ENCODE peak calls at places on chromosomes 4 and X, in six cellular contexts. A, E, K, W, Z and Q are unnamed samples.

GRCh38 chr4:137394000-137394399 is 138.3 kb downstream of the PCDH18 start:
- DNase-seq in A (no peak), E (no peak), K (no peak), W (no peak), Z (no peak), Q (no peak)

GRCh38 chrX:107726809-107727534 is 48.6 kb downstream of the TSC22D3 start:
- DNase-seq in A (no peak), E (no peak), K (no peak), W (no peak), Z (no peak), Q (no peak)

GRCh38 chrX:40009462-40009851 is 88.3 kb downstream of the BCOR start:
- DNase-seq in A (no peak), E (no peak), K (no peak), W (no peak), Z (no peak), Q (no peak)

GRCh38 chr4:125338814-125339213 is 24.1 kb downstream of the FAT4 start:
- DNase-seq in A (no peak), E (no peak), K (no peak), W (no peak), Z (no peak), Q (no peak)

GRCh38 chrX:51395807-51396728 is 63.4 kb downstream of the NUDT10 start:
- DNase-seq in A (peak; percentile 81), E (no peak), K (no peak), W (peak; percentile 22), Z (no peak), Q (peak; percentile 32)

GRCh38 chr4:87270144-87270543 is 49.7 kb upstream of the KLHL8 start:
- DNase-seq in A (no peak), E (peak; percentile 63), K (no peak), W (no peak), Z (no peak), Q (no peak)

GRCh38 chrX:154051210-154051810 is 31.6 kb upstream of the IRAK1 start:
- DNase-seq in A (no peak), E (peak; percentile 72), K (peak; percentile 81), W (peak; percentile 83), Z (peak; percentile 33), Q (peak; percentile 24)

GRCh38 chrX:1452497-1453389 is at the start of gene ASMTL:
- DNase-seq in A (peak; percentile 100), E (peak; percentile 98), K (peak; percentile 100), W (peak; percentile 100), Z (peak; percentile 99), Q (peak; percentile 100)

GRCh38 chr4:183797041-183797444 is 108.1 kb upstream of the STOX2 start:
- DNase-seq in A (peak; percentile 79), E (peak; percentile 11), K (peak; percentile 48), W (no peak), Z (peak; percentile 35), Q (no peak)

GRCh38 chr4:158949094-158949493 is 153.8 kb upstream of the RAPGEF2 start:
- DNase-seq in A (no peak), E (peak; percentile 38), K (no peak), W (no peak), Z (no peak), Q (no peak)

GRCh38 chrX:139902559-139902958 is 30.3 kb downstream of the ATP11C start:
- DNase-seq in A (no peak), E (no peak), K (no peak), W (no peak), Z (no peak), Q (no peak)

GRCh38 chr4:183960912-183961569 is 55.9 kb downstream of the STOX2 start:
- DNase-seq in A (no peak), E (no peak), K (peak; percentile 25), W (no peak), Z (no peak), Q (no peak)

GRCh38 chrX:94743478-94743877 is 1069.5 kb downstream of the FAM133A start:
- DNase-seq in A (no peak), E (no peak), K (no peak), W (no peak), Z (no peak), Q (no peak)

GRCh38 chrX:151088221-151088620 is 88.2 kb upstream of the GPR50 start:
- DNase-seq in A (no peak), E (no peak), K (no peak), W (no peak), Z (no peak), Q (no peak)

GRCh38 chrX:139851730-139852129 is 81.1 kb downstream of the ATP11C start:
- DNase-seq in A (no peak), E (no peak), K (no peak), W (no peak), Z (no peak), Q (no peak)

GRCh38 chr4:7815981-7816380 is 123.7 kb downstream of the AFAP1 start:
- DNase-seq in A (no peak), E (no peak), K (no peak), W (no peak), Z (no peak), Q (no peak)

GRCh38 chrX:153638041-153638371 is 9.0 kb upstream of the DUSP9 start:
- DNase-seq in A (peak; percentile 64), E (no peak), K (no peak), W (no peak), Z (no peak), Q (no peak)

GRCh38 chr4:147327322-147327721 is 153.6 kb upstream of the EDNRA start:
- DNase-seq in A (no peak), E (no peak), K (no peak), W (no peak), Z (no peak), Q (no peak)

GRCh38 chr4:147326581-147326980 is 154.3 kb upstream of the EDNRA start:
- DNase-seq in A (no peak), E (peak; percentile 35), K (no peak), W (no peak), Z (no peak), Q (no peak)

GRCh38 chr4:147328189-147328588 is 152.7 kb upstream of the EDNRA start:
- DNase-seq in A (no peak), E (no peak), K (no peak), W (no peak), Z (no peak), Q (no peak)

GRCh38 chr4:147328756-147329446 is 152.0 kb upstream of the EDNRA start:
- DNase-seq in A (no peak), E (no peak), K (no peak), W (no peak), Z (no peak), Q (no peak)

DNA sequence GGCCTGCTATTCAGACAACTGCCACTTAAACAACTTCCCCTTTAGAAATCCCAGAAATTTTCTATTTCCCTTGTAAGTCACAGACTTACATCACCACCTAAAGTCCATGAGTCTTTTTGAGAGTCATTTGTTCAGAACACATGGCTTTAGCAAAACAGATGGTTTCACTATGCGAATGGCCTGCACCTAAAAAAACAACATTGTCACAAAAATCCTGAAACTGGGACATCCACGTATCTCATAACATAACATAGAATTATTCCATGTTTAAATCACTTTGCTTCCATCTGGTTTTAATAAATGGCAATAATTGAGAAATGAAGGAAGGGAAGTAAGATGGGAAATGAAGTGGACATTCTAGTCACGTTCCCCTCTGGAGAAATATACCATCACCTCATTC is 155.3 kb upstream of the EDNRA start:
- DNase-seq in A (no peak), E (no peak), K (no peak), W (no peak), Z (no peak), Q (no peak)
- TF ChIP-seq CTCF in A (no peak), E (no peak), K (no peak), W (no peak), Z (no peak), Q (no peak)

GRCh38 chr4:189802884-189803283 is 137.8 kb upstream of the FRG1 start:
- DNase-seq in A (no peak), E (no peak), K (no peak), W (no peak), Z (no peak), Q (no peak)
- TF ChIP-seq CTCF in A (no peak), E (peak; percentile 31), K (no peak), W (no peak), Z (peak; percentile 21), Q (no peak)

GRCh38 chr4:93368968-93369367 is 459.6 kb upstream of the ATOH1 start:
- DNase-seq in A (no peak), E (no peak), K (no peak), W (no peak), Z (no peak), Q (no peak)
- TF ChIP-seq CTCF in A (no peak), E (no peak), K (no peak), W (no peak), Z (no peak), Q (no peak)

GRCh38 chr4:175504316-175504715 is 307.7 kb downstream of the GPM6A start:
- DNase-seq in A (no peak), E (no peak), K (no peak), W (no peak), Z (no peak), Q (no peak)

GRCh38 chr4:175514174-175514573 is 297.9 kb downstream of the GPM6A start:
- DNase-seq in A (no peak), E (no peak), K (no peak), W (no peak), Z (no peak), Q (no peak)

GRCh38 chr4:175511861-175512260 is 300.2 kb downstream of the GPM6A start:
- DNase-seq in A (no peak), E (no peak), K (no peak), W (no peak), Z (no peak), Q (no peak)

GRCh38 chr4:175509320-175509719 is 302.7 kb downstream of the GPM6A start:
- DNase-seq in A (no peak), E (peak; percentile 17), K (no peak), W (no peak), Z (no peak), Q (no peak)
- TF ChIP-seq CTCF in A (no peak), E (no peak), K (no peak), W (no peak), Z (no peak), Q (no peak)